ENCODE peak calls at places on chromosomes 4 and X, in five cellular contexts. J is GM23248, I is GM23338, B is neural progenitor cell, F is MM.1S. R is an unnamed sample.

GRCh38 chrX:43615677-43616076 is 40.4 kb upstream of the MAOA start:
- DNase-seq in J (no peak), I (peak), B (no peak), F (no peak), R (no peak)

GRCh38 chrX:113421432-113421831 is 580.8 kb upstream of the AMOT start:
- DNase-seq in J (peak), I (no peak), B (no peak), F (no peak), R (no peak)

GRCh38 chrX:46180258-46180687 is 364.9 kb downstream of the ZNF674 start:
- DNase-seq in J (peak), I (no peak), B (peak), F (peak), R (no peak)

GRCh38 chrX:140393507-140393906 is 111.4 kb downstream of the SOX3 start:
- DNase-seq in J (no peak), I (no peak), B (no peak), F (no peak), R (no peak)

GRCh38 chrX:153775293-153775595 is 5.6 kb upstream of the SRPK3 start:
- DNase-seq in J (no peak), I (no peak), B (no peak), F (no peak), R (no peak)

GRCh38 chr4:38371391-38371851 is 292.6 kb upstream of the KLF3 start:
- DNase-seq in J (peak), I (no peak), B (no peak), F (no peak), R (peak)

GRCh38 chr4:137394000-137394399 is 138.3 kb downstream of the PCDH18 start:
- DNase-seq in J (peak), I (no peak), B (no peak), F (no peak), R (no peak)

GRCh38 chr4:118351851-118352827 is 664 bp downstream of the PRSS12 start:
- DNase-seq in J (peak), I (peak), B (peak), F (no peak), R (peak)

GRCh38 chr4:104596189-104596588 is 101.5 kb upstream of the CXXC4 start:
- DNase-seq in J (no peak), I (no peak), B (no peak), F (no peak), R (no peak)

GRCh38 chr4:150010525-150011126 is 67.6 kb upstream of the DCLK2 start:
- DNase-seq in J (peak), I (peak), B (peak), F (peak), R (peak)

GRCh38 chr4:55125087-55125721 is at the start of gene KDR:
- DNase-seq in J (peak), I (peak), B (peak), F (no peak), R (peak)
- TF ChIP-seq EZH2phosphoT487 in J (no peak), I (no peak), B (peak), F (no peak), R (no peak)

GRCh38 chr4:8188085-8188484 is 11.0 kb upstream of the SH3TC1 start:
- DNase-seq in J (peak), I (no peak), B (no peak), F (no peak), R (no peak)

GRCh38 chr4:8192748-8193738 is 6.0 kb upstream of the SH3TC1 start:
- DNase-seq in J (peak), I (no peak), B (no peak), F (peak), R (peak)

GRCh38 chr4:8189551-8190466 is 9.3 kb upstream of the SH3TC1 start:
- DNase-seq in J (no peak), I (no peak), B (no peak), F (no peak), R (no peak)

GRCh38 chr4:8188743-8189550 is 10.1 kb upstream of the SH3TC1 start:
- DNase-seq in J (peak), I (no peak), B (no peak), F (peak), R (no peak)

GRCh38 chr4:8191136-8191747 is 7.8 kb upstream of the SH3TC1 start:
- DNase-seq in J (no peak), I (no peak), B (no peak), F (peak), R (no peak)
- TF ChIP-seq EZH2phosphoT487 in J (no peak), I (no peak), B (no peak), F (no peak), R (no peak)

GRCh38 chrX:72381439-72382198 is 75.9 kb upstream of the CITED1 start:
- DNase-seq in J (no peak), I (no peak), B (no peak), F (no peak), R (no peak)
- TF ChIP-seq EZH2phosphoT487 in J (no peak), I (no peak), B (no peak), F (no peak), R (no peak)

DNA sequence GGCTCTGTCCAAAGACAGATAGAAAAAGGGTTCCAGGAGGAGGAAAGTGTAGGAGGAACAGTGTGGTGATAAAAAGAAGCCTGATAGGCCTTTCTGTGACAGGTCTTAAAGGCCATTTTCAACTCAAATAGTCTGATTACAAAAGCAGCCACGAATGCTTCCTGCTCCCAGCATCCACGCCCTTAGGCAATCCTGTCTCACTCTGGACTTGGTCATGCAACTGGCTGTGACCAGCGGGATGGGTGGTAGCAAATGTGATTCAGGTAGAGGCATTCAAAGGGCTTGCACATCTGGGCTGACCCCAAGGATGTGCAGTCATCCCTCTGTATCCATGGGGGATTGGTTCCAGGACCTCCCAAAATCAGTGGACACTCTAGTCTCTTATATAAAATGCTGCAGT is 14.4 kb upstream of the SEPSECS start:
- DNase-seq in J (peak), I (no peak), B (no peak), F (no peak), R (no peak)
- TF ChIP-seq EZH2phosphoT487 in J (no peak), I (no peak), B (no peak), F (no peak), R (no peak)

DNA sequence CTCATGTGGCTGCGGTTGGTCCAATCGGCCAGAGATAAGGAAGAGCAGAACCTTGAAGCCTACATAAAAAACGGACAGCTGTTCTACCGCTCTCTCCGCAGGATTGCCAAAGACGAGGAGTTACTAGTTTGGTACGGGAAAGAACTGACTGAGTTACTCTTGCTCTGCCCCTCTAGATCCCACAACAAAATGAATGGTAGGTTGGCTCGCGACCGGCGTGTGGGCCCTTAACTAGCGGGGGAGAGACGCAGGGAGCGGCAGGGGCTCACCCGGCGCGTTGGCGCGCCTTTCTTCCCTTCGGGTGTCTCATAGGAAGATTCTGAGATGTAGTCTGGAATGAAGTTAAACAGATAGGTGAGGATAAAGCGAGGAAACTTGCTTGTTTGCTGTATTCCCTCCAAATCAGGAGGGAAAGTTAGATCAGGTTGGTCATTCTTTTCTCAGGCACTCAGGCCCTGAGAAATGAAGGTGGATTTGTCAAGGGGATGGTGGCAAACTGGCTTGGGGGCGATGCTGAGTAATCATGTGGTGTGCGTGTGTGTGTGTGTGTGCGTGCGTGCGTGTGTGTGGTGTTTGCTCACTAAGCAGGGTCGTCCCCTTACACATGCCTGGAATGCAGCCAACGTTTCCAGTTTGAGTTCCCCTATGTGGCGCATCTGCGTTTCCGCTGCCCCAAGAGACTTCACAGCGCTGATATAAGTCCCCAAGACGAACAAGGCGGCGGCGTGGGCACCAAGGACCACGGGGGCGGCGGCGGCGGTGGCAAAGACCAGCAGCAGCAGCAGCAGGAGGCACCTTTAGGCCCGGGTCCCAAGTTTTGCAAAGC is 4.2 kb downstream of the PRDM8 start:
- DNase-seq in J (peak), I (peak), B (peak), F (no peak), R (peak)
- TF ChIP-seq EZH2phosphoT487 in J (no peak), I (peak), B (peak), F (no peak), R (peak)

GRCh38 chrX:133007458-133007857 is 49.0 kb upstream of the HS6ST2 start:
- DNase-seq in J (no peak), I (no peak), B (no peak), F (no peak), R (no peak)

GRCh38 chrX:133005616-133006015 is 47.2 kb upstream of the HS6ST2 start:
- DNase-seq in J (no peak), I (no peak), B (no peak), F (no peak), R (no peak)

GRCh38 chrX:133005038-133005437 is 46.6 kb upstream of the HS6ST2 start:
- DNase-seq in J (peak), I (peak), B (peak), F (peak), R (peak)
- TF ChIP-seq EZH2phosphoT487 in J (no peak), I (no peak), B (no peak), F (no peak), R (no peak)

GRCh38 chr4:5746829-5747745 is 36.1 kb downstream of the EVC start:
- DNase-seq in J (peak), I (no peak), B (no peak), F (no peak), R (no peak)
- TF ChIP-seq EZH2phosphoT487 in J (no peak), I (no peak), B (no peak), F (no peak), R (no peak)

GRCh38 chrX:56786889-56787733 is 58.1 kb downstream of the NBDY start:
- DNase-seq in J (no peak), I (no peak), B (no peak), F (no peak), R (no peak)

GRCh38 chrX:56787734-56788152 is 58.7 kb downstream of the NBDY start:
- DNase-seq in J (no peak), I (no peak), B (peak), F (no peak), R (no peak)

GRCh38 chrX:56789518-56790070 is 60.6 kb downstream of the NBDY start:
- DNase-seq in J (no peak), I (no peak), B (peak), F (no peak), R (no peak)

GRCh38 chrX:56788229-56788628 is 59.2 kb downstream of the NBDY start:
- DNase-seq in J (no peak), I (no peak), B (no peak), F (peak), R (no peak)

DNA sequence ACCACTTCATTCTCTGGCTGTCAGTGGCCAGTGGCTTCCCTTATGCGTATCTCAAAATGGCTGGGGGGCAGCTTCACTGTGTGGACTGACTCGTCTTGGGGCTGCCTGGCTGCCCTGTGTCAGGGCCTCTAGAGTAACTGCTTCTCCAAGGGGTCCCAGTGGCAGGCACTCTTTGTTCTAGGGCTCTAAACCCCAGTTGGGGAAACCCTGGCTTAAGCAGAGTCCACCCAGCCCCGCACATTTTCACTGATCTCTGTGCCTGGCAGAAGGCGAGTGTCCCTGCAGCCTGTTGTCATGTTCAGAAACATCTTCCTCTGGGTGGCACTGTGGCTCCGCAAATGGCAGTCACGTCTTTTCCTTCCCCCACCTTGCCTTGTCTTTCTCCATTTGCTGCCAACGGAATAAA is 59.7 kb downstream of the NBDY start:
- DNase-seq in J (no peak), I (no peak), B (no peak), F (peak), R (no peak)
- TF ChIP-seq EZH2phosphoT487 in J (no peak), I (no peak), B (no peak), F (no peak), R (no peak)